ENCODE peak calls at places on chromosomes 1 and 21, in five cellular contexts. One of them, this sample, is unnamed.

GRCh38 chr1:117128323-117129079 is 7.0 kb upstream of the TRIM45 start:
- DNase-seq in type B pancreatic cell: no peak
- DNase-seq in left ventricle myocardium inferior: no peak
- DNase-seq in naive B cell: no peak
- DNase-seq in iris pigment epithelial cell: peak
- DNase-seq in this sample: peak

GRCh38 chr1:76727520-76727919 is 139.8 kb upstream of the ST6GALNAC5 start:
- DNase-seq in type B pancreatic cell: no peak
- DNase-seq in left ventricle myocardium inferior: no peak
- DNase-seq in naive B cell: no peak
- DNase-seq in iris pigment epithelial cell: no peak
- DNase-seq in this sample: no peak

GRCh38 chr21:42321231-42321630 is 6.0 kb upstream of the TFF3 start:
- DNase-seq in type B pancreatic cell: no peak
- DNase-seq in left ventricle myocardium inferior: no peak
- DNase-seq in naive B cell: no peak
- DNase-seq in iris pigment epithelial cell: no peak
- DNase-seq in this sample: no peak

GRCh38 chr21:39313042-39313456 is 383 bp downstream of the BRWD1 start:
- DNase-seq in type B pancreatic cell: no peak
- DNase-seq in left ventricle myocardium inferior: no peak
- DNase-seq in naive B cell: no peak
- DNase-seq in iris pigment epithelial cell: no peak
- DNase-seq in this sample: no peak

GRCh38 chr1:245880754-245881403 is 626.2 kb downstream of the SMYD3 start:
- DNase-seq in type B pancreatic cell: no peak
- DNase-seq in left ventricle myocardium inferior: no peak
- DNase-seq in naive B cell: no peak
- DNase-seq in iris pigment epithelial cell: peak
- DNase-seq in this sample: no peak

GRCh38 chr1:186605762-186606350 is 74.4 kb downstream of the PTGS2 start:
- DNase-seq in type B pancreatic cell: no peak
- DNase-seq in left ventricle myocardium inferior: no peak
- DNase-seq in naive B cell: no peak
- DNase-seq in iris pigment epithelial cell: peak
- DNase-seq in this sample: peak

GRCh38 chr1:77378723-77379533 is 97.1 kb downstream of the AK5 start:
- DNase-seq in type B pancreatic cell: no peak
- DNase-seq in left ventricle myocardium inferior: no peak
- DNase-seq in naive B cell: no peak
- DNase-seq in iris pigment epithelial cell: peak
- DNase-seq in this sample: no peak

GRCh38 chr1:21534674-21535378 is 25.6 kb downstream of the ALPL start:
- DNase-seq in type B pancreatic cell: no peak
- DNase-seq in left ventricle myocardium inferior: no peak
- DNase-seq in naive B cell: peak
- DNase-seq in iris pigment epithelial cell: peak
- DNase-seq in this sample: peak

GRCh38 chr1:27398405-27399149 is 6.2 kb downstream of the GPR3 start:
- DNase-seq in type B pancreatic cell: no peak
- DNase-seq in left ventricle myocardium inferior: no peak
- DNase-seq in naive B cell: no peak
- DNase-seq in iris pigment epithelial cell: no peak
- DNase-seq in this sample: no peak

GRCh38 chr1:224673161-224673560 is 57.0 kb downstream of the CNIH3 start:
- DNase-seq in type B pancreatic cell: no peak
- DNase-seq in left ventricle myocardium inferior: no peak
- DNase-seq in naive B cell: no peak
- DNase-seq in iris pigment epithelial cell: no peak
- DNase-seq in this sample: no peak

GRCh38 chr1:12416101-12416500 is 186.3 kb downstream of the VPS13D start:
- DNase-seq in type B pancreatic cell: no peak
- DNase-seq in left ventricle myocardium inferior: no peak
- DNase-seq in naive B cell: no peak
- DNase-seq in iris pigment epithelial cell: no peak
- DNase-seq in this sample: no peak

GRCh38 chr21:36073181-36073580 is 3.4 kb downstream of the CBR1 start:
- DNase-seq in type B pancreatic cell: no peak
- DNase-seq in left ventricle myocardium inferior: no peak
- DNase-seq in naive B cell: no peak
- DNase-seq in iris pigment epithelial cell: no peak
- DNase-seq in this sample: no peak

GRCh38 chr1:6554907-6555778 is at the start of gene TAS1R1:
- DNase-seq in type B pancreatic cell: no peak
- DNase-seq in left ventricle myocardium inferior: no peak
- DNase-seq in naive B cell: no peak
- DNase-seq in iris pigment epithelial cell: no peak
- DNase-seq in this sample: no peak

GRCh38 chr1:178881950-178882349 is 11.1 kb upstream of the ANGPTL1 start:
- DNase-seq in type B pancreatic cell: no peak
- DNase-seq in left ventricle myocardium inferior: no peak
- DNase-seq in naive B cell: no peak
- DNase-seq in iris pigment epithelial cell: no peak
- DNase-seq in this sample: no peak

GRCh38 chr1:94821636-94822305 is 1.6 kb downstream of the SLC44A3 start:
- DNase-seq in type B pancreatic cell: no peak
- DNase-seq in left ventricle myocardium inferior: no peak
- DNase-seq in naive B cell: no peak
- DNase-seq in iris pigment epithelial cell: no peak
- DNase-seq in this sample: no peak

GRCh38 chr1:119885903-119886783 is 10.2 kb downstream of the ADAM30 start:
- DNase-seq in type B pancreatic cell: no peak
- DNase-seq in left ventricle myocardium inferior: peak
- DNase-seq in naive B cell: peak
- DNase-seq in iris pigment epithelial cell: peak
- DNase-seq in this sample: no peak

GRCh38 chr1:8314346-8315280 is 3.3 kb upstream of the SLC45A1 start:
- DNase-seq in type B pancreatic cell: peak
- DNase-seq in left ventricle myocardium inferior: peak
- DNase-seq in naive B cell: no peak
- DNase-seq in iris pigment epithelial cell: peak
- DNase-seq in this sample: no peak

GRCh38 chr1:157197906-157198435 is 59.8 kb upstream of the ETV3 start:
- DNase-seq in type B pancreatic cell: no peak
- DNase-seq in left ventricle myocardium inferior: no peak
- DNase-seq in naive B cell: no peak
- DNase-seq in iris pigment epithelial cell: no peak
- DNase-seq in this sample: no peak

GRCh38 chr1:3783651-3784474 is 11.3 kb downstream of the SMIM1 start:
- DNase-seq in type B pancreatic cell: no peak
- DNase-seq in left ventricle myocardium inferior: no peak
- DNase-seq in naive B cell: no peak
- DNase-seq in iris pigment epithelial cell: no peak
- DNase-seq in this sample: no peak

GRCh38 chr1:2526824-2527552 is 592 bp upstream of the PANK4 start:
- DNase-seq in type B pancreatic cell: no peak
- DNase-seq in left ventricle myocardium inferior: peak
- DNase-seq in naive B cell: no peak
- DNase-seq in iris pigment epithelial cell: peak
- DNase-seq in this sample: no peak

GRCh38 chr21:41052820-41053555 is 115.0 kb upstream of the BACE2 start:
- DNase-seq in type B pancreatic cell: no peak
- DNase-seq in left ventricle myocardium inferior: no peak
- DNase-seq in naive B cell: no peak
- DNase-seq in iris pigment epithelial cell: no peak
- DNase-seq in this sample: no peak

GRCh38 chr1:27192039-27192529 is 37.2 kb upstream of the SLC9A1 start:
- DNase-seq in type B pancreatic cell: no peak
- DNase-seq in left ventricle myocardium inferior: no peak
- DNase-seq in naive B cell: no peak
- DNase-seq in iris pigment epithelial cell: peak
- DNase-seq in this sample: no peak

GRCh38 chr1:210239295-210240155 is 6.9 kb downstream of the SERTAD4 start:
- DNase-seq in type B pancreatic cell: no peak
- DNase-seq in left ventricle myocardium inferior: no peak
- DNase-seq in naive B cell: no peak
- DNase-seq in iris pigment epithelial cell: peak
- DNase-seq in this sample: no peak

GRCh38 chr1:228804640-228805413 is 69.5 kb downstream of the RHOU start:
- DNase-seq in type B pancreatic cell: no peak
- DNase-seq in left ventricle myocardium inferior: no peak
- DNase-seq in naive B cell: no peak
- DNase-seq in iris pigment epithelial cell: no peak
- DNase-seq in this sample: no peak

GRCh38 chr1:205523891-205524793 is 19.7 kb downstream of the CDK18 start:
- DNase-seq in type B pancreatic cell: no peak
- DNase-seq in left ventricle myocardium inferior: peak
- DNase-seq in naive B cell: peak
- DNase-seq in iris pigment epithelial cell: peak
- DNase-seq in this sample: peak

GRCh38 chr1:10299174-10299573 is 88.8 kb downstream of the KIF1B start:
- DNase-seq in type B pancreatic cell: no peak
- DNase-seq in left ventricle myocardium inferior: no peak
- DNase-seq in naive B cell: no peak
- DNase-seq in iris pigment epithelial cell: peak
- DNase-seq in this sample: no peak

GRCh38 chr1:233393926-233394680 is 66.6 kb downstream of the MAP3K21 start:
- DNase-seq in type B pancreatic cell: no peak
- DNase-seq in left ventricle myocardium inferior: no peak
- DNase-seq in naive B cell: no peak
- DNase-seq in iris pigment epithelial cell: no peak
- DNase-seq in this sample: no peak

GRCh38 chr1:87334351-87335174 is 5.9 kb downstream of the LMO4 start:
- DNase-seq in type B pancreatic cell: no peak
- DNase-seq in left ventricle myocardium inferior: no peak
- DNase-seq in naive B cell: no peak
- DNase-seq in iris pigment epithelial cell: peak
- DNase-seq in this sample: no peak

GRCh38 chr1:44217809-44218410 is 4.6 kb downstream of the DMAP1 start:
- DNase-seq in type B pancreatic cell: no peak
- DNase-seq in left ventricle myocardium inferior: peak
- DNase-seq in naive B cell: peak
- DNase-seq in iris pigment epithelial cell: peak
- DNase-seq in this sample: peak

GRCh38 chr1:183909672-183910071 is 104.8 kb downstream of the RGL1 start:
- DNase-seq in type B pancreatic cell: no peak
- DNase-seq in left ventricle myocardium inferior: no peak
- DNase-seq in naive B cell: no peak
- DNase-seq in iris pigment epithelial cell: no peak
- DNase-seq in this sample: no peak

GRCh38 chr1:101293461-101294045 is 56.7 kb downstream of the S1PR1 start:
- DNase-seq in type B pancreatic cell: no peak
- DNase-seq in left ventricle myocardium inferior: no peak
- DNase-seq in naive B cell: peak
- DNase-seq in iris pigment epithelial cell: peak
- DNase-seq in this sample: no peak

GRCh38 chr21:31201548-31201947 is 142.5 kb downstream of the TIAM1 start:
- DNase-seq in type B pancreatic cell: no peak
- DNase-seq in left ventricle myocardium inferior: no peak
- DNase-seq in naive B cell: peak
- DNase-seq in iris pigment epithelial cell: peak
- DNase-seq in this sample: peak

GRCh38 chr1:161864577-161864976 is 98.5 kb downstream of the ATF6 start:
- DNase-seq in type B pancreatic cell: no peak
- DNase-seq in left ventricle myocardium inferior: no peak
- DNase-seq in naive B cell: no peak
- DNase-seq in iris pigment epithelial cell: peak
- DNase-seq in this sample: no peak

GRCh38 chr1:40985875-40986274 is 6.4 kb downstream of the CTPS1 start:
- DNase-seq in type B pancreatic cell: no peak
- DNase-seq in left ventricle myocardium inferior: no peak
- DNase-seq in naive B cell: no peak
- DNase-seq in iris pigment epithelial cell: no peak
- DNase-seq in this sample: no peak

GRCh38 chr1:173507205-173507846 is 30.2 kb downstream of the PRDX6 start:
- DNase-seq in type B pancreatic cell: no peak
- DNase-seq in left ventricle myocardium inferior: no peak
- DNase-seq in naive B cell: no peak
- DNase-seq in iris pigment epithelial cell: peak
- DNase-seq in this sample: no peak

GRCh38 chr1:235917267-235917811 is 50.6 kb upstream of the LYST start:
- DNase-seq in type B pancreatic cell: no peak
- DNase-seq in left ventricle myocardium inferior: peak
- DNase-seq in naive B cell: peak
- DNase-seq in iris pigment epithelial cell: peak
- DNase-seq in this sample: peak

GRCh38 chr1:188170446-188170845 is 1341.7 kb downstream of the PLA2G4A start:
- DNase-seq in type B pancreatic cell: no peak
- DNase-seq in left ventricle myocardium inferior: no peak
- DNase-seq in naive B cell: no peak
- DNase-seq in iris pigment epithelial cell: no peak
- DNase-seq in this sample: no peak